ENCODE peak calls at places on chromosomes 5 and 9, in seven cellular contexts. F is GM23338, P is HCT116, S is MM.1S, Y is PC-3, N is GM23248, H is neural progenitor cell. X is an unnamed sample.

GRCh38 chr9:18437315-18438200 is 36.4 kb upstream of the ADAMTSL1 start:
- DNase-seq in F (peak; percentile 11), P (no peak), S (no peak), Y (no peak), N (peak; percentile 68), H (peak; percentile 20), X (peak; percentile 39)

GRCh38 chr5:59790399-59791130 is 103.0 kb downstream of the PDE4D start:
- DNase-seq in F (no peak), P (no peak), S (peak; percentile 35), Y (peak; percentile 47), N (peak; percentile 32), H (no peak), X (no peak)

GRCh38 chr5:169474226-169474625 is 109.3 kb upstream of the SPDL1 start:
- DNase-seq in F (peak; percentile 21), P (no peak), S (no peak), Y (no peak), N (no peak), H (no peak), X (no peak)

GRCh38 chr5:135072357-135073247 is 38.6 kb upstream of the PITX1 start:
- DNase-seq in F (peak; percentile 72), P (no peak), S (peak; percentile 87), Y (no peak), N (no peak), H (peak; percentile 50), X (no peak)

GRCh38 chr5:32400394-32400793 is 44.1 kb downstream of the ZFR start:
- DNase-seq in F (no peak), P (no peak), S (no peak), Y (no peak), N (no peak), H (no peak), X (no peak)

GRCh38 chr5:140262221-140262620 is 40.7 kb downstream of the PFDN1 start:
- DNase-seq in F (no peak), P (no peak), S (no peak), Y (no peak), N (no peak), H (no peak), X (no peak)

GRCh38 chr5:168159425-168159824 is 132.0 kb upstream of the WWC1 start:
- DNase-seq in F (peak; percentile 84), P (no peak), S (peak; percentile 24), Y (no peak), N (no peak), H (peak; percentile 41), X (peak; percentile 53)

GRCh38 chr5:156556666-156557401 is 229.9 kb downstream of the SGCD start:
- DNase-seq in F (no peak), P (no peak), S (no peak), Y (no peak), N (no peak), H (no peak), X (no peak)

GRCh38 chr5:128773378-128773777 is 191.9 kb upstream of the SLC27A6 start:
- DNase-seq in F (no peak), P (no peak), S (no peak), Y (no peak), N (no peak), H (no peak), X (no peak)

GRCh38 chr5:167814828-167815227 is 476.6 kb upstream of the WWC1 start:
- DNase-seq in F (peak; percentile 87), P (no peak), S (no peak), Y (peak; percentile 29), N (peak; percentile 97), H (no peak), X (no peak)

GRCh38 chr9:117164512-117164911 is 250.3 kb downstream of the ASTN2 start:
- DNase-seq in F (no peak), P (no peak), S (no peak), Y (no peak), N (no peak), H (no peak), X (no peak)

GRCh38 chr5:53825016-53825415 is 264.6 kb downstream of the NDUFS4 start:
- DNase-seq in F (no peak), P (no peak), S (no peak), Y (no peak), N (no peak), H (peak; percentile 55), X (no peak)

GRCh38 chr9:134404376-134405358 is 78.4 kb downstream of the RXRA start:
- DNase-seq in F (no peak), P (no peak), S (no peak), Y (no peak), N (no peak), H (no peak), X (no peak)

GRCh38 chr9:76373173-76373771 is 21.0 kb downstream of the RFK start:
- DNase-seq in F (no peak), P (no peak), S (no peak), Y (no peak), N (peak; percentile 75), H (no peak), X (peak; percentile 75)

GRCh38 chr9:128001411-128002298 is 20.9 kb upstream of the EEIG1 start:
- DNase-seq in F (peak; percentile 79), P (no peak), S (no peak), Y (peak; percentile 83), N (peak; percentile 97), H (peak; percentile 43), X (peak; percentile 56)

GRCh38 chr9:28951945-28952344 is 1378.7 kb upstream of the C9orf72 start:
- DNase-seq in F (no peak), P (no peak), S (no peak), Y (peak; percentile 10), N (no peak), H (no peak), X (no peak)

GRCh38 chr5:142438573-142438972 is 113.8 kb upstream of the SPRY4 start:
- DNase-seq in F (no peak), P (no peak), S (no peak), Y (no peak), N (peak; percentile 63), H (no peak), X (no peak)

GRCh38 chr5:169176686-169177430 is 124.1 kb downstream of the SLIT3 start:
- DNase-seq in F (no peak), P (no peak), S (no peak), Y (no peak), N (no peak), H (no peak), X (no peak)

GRCh38 chr5:33978307-33978706 is 6.2 kb downstream of the SLC45A2 start:
- DNase-seq in F (peak; percentile 63), P (no peak), S (no peak), Y (no peak), N (no peak), H (no peak), X (no peak)

GRCh38 chr5:34030058-34030457 is 13.0 kb downstream of the C1QTNF3 start:
- DNase-seq in F (no peak), P (no peak), S (no peak), Y (no peak), N (no peak), H (no peak), X (no peak)

GRCh38 chr9:33029106-33029788 is 4.2 kb downstream of the DNAJA1 start:
- DNase-seq in F (no peak), P (no peak), S (no peak), Y (no peak), N (peak; percentile 72), H (no peak), X (no peak)

GRCh38 chr5:75463726-75464125 is 47.7 kb downstream of the CERT1 start:
- DNase-seq in F (no peak), P (no peak), S (no peak), Y (peak; percentile 26), N (no peak), H (no peak), X (no peak)

GRCh38 chr9:134548618-134549017 is 93.0 kb upstream of the COL5A1 start:
- DNase-seq in F (no peak), P (no peak), S (no peak), Y (no peak), N (no peak), H (no peak), X (no peak)

GRCh38 chr9:121686930-121687541 is 35.6 kb downstream of the DAB2IP start:
- DNase-seq in F (peak; percentile 88), P (peak; percentile 43), S (peak; percentile 63), Y (peak; percentile 71), N (peak; percentile 78), H (peak; percentile 74), X (peak; percentile 83)

GRCh38 chr5:116938488-116938887 is 363.9 kb upstream of the SEMA6A start:
- DNase-seq in F (peak; percentile 76), P (no peak), S (no peak), Y (no peak), N (no peak), H (peak; percentile 71), X (no peak)

GRCh38 chr9:124010665-124011321 is 775 bp upstream of the LHX2 start:
- DNase-seq in F (peak; percentile 70), P (no peak), S (no peak), Y (peak; percentile 25), N (peak; percentile 67), H (peak; percentile 89), X (no peak)
- TF ChIP-seq EZH2 in F (peak; percentile 75), P (no peak), S (no peak), Y (no peak), N (peak; percentile 41), H (peak; percentile 5), X (no peak)

GRCh38 chr9:35811364-35812024 is 568 bp downstream of the SPAG8 start:
- DNase-seq in F (no peak), P (no peak), S (no peak), Y (no peak), N (peak; percentile 52), H (no peak), X (no peak)
- H3K4me3 ChIP-seq in F (peak overlapping the region; percentile 47), P (no peak overlapping the region), S (peak overlapping the region; percentile 57), Y (peak overlapping the region; percentile 68), N (peak overlapping the region; percentile 78), H (peak overlapping the region; percentile 47), X (peak overlapping the region; percentile 5)

GRCh38 chr5:51389582-51390463 is 6.6 kb downstream of the ISL1 start:
- DNase-seq in F (peak; percentile 74), P (no peak), S (no peak), Y (no peak), N (peak; percentile 38), H (no peak), X (no peak)
- TF ChIP-seq EZH2phosphoT487 in F (peak; percentile 81), P (no peak), S (no peak), Y (no peak), N (no peak), H (peak; percentile 72), X (no peak)

GRCh38 chr9:132155514-132155913 is 6.3 kb upstream of the NTNG2 start:
- DNase-seq in F (no peak), P (no peak), S (no peak), Y (no peak), N (no peak), H (no peak), X (no peak)
- TF ChIP-seq EZH2 in F (no peak), P (no peak), S (no peak), Y (no peak), N (no peak), H (no peak), X (no peak)

DNA sequence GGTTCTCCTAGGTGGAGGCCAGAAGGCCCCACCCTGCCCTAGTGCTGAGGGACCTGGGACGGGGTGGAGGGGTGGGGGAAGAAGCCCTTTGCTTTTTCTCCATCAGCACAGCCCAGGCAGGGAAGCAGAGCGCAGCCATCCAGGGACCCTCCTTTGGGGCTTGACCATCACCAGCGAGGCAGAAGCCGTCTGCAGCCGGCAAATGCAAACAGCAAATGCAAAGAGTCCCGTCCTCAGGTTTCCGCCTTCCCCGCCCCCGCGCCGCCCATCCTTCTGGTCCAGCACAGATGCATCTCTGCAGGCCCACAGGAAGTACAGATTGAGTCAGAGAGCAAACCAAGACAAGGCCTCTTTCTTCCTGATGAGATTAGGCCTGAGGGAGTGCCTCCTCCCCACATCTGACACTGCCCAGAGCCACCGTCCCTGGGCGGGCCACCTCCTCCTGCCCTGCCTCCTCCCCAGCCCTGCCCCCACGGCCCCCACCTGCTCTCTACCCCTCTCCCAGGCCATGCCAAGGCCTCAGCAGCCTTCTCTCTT is 23.4 kb downstream of the CORO2A start:
- DNase-seq in F (peak; percentile 79), P (no peak), S (no peak), Y (peak; percentile 76), N (peak; percentile 42), H (peak; percentile 65), X (peak; percentile 50)
- H3K4me3 ChIP-seq in F (peak overlapping the region; percentile 30), P (no peak overlapping the region), S (no peak overlapping the region), Y (no peak overlapping the region), N (no peak overlapping the region), H (no peak overlapping the region), X (no peak overlapping the region)

X was measured in hepatocyte.